ENCODE peak calls at places on chromosomes 2 and 18, in eight cellular contexts. One of them, this sample, is unnamed.

GRCh38 chr2:217420868-217421267 is 561.0 kb upstream of the TNP1 start:
- DNase-seq in stomach: no peak
- DNase-seq in sigmoid colon: no peak
- DNase-seq in esophagus muscularis mucosa: peak
- DNase-seq in HCT116: no peak
- DNase-seq in endothelial cell of umbilical vein: no peak
- DNase-seq in suprapubic skin: no peak
- DNase-seq in breast epithelium: no peak
- DNase-seq in this sample: no peak

GRCh38 chr18:48815581-48816324 is 135.0 kb downstream of the SMAD7 start:
- DNase-seq in suprapubic skin: peak
- DNase-seq in esophagus muscularis mucosa: no peak
- DNase-seq in endothelial cell of umbilical vein: no peak
- DNase-seq in stomach: no peak
- DNase-seq in sigmoid colon: peak
- DNase-seq in HCT116: no peak
- DNase-seq in breast epithelium: no peak
- DNase-seq in this sample: no peak

GRCh38 chr2:204749319-204749718 is 204.0 kb downstream of the PARD3B start:
- DNase-seq in HCT116: no peak
- DNase-seq in stomach: no peak
- DNase-seq in suprapubic skin: no peak
- DNase-seq in sigmoid colon: no peak
- DNase-seq in breast epithelium: no peak
- DNase-seq in endothelial cell of umbilical vein: no peak
- DNase-seq in esophagus muscularis mucosa: no peak
- DNase-seq in this sample: no peak

GRCh38 chr18:26549103-26549485 is 741 bp upstream of the KCTD1 start:
- DNase-seq in endothelial cell of umbilical vein: peak
- DNase-seq in esophagus muscularis mucosa: no peak
- DNase-seq in suprapubic skin: peak
- DNase-seq in HCT116: no peak
- DNase-seq in sigmoid colon: peak
- DNase-seq in stomach: peak
- DNase-seq in breast epithelium: no peak
- DNase-seq in this sample: no peak

GRCh38 chr2:31945572-31945935 is 65.3 kb downstream of the MEMO1 start:
- DNase-seq in HCT116: no peak
- DNase-seq in esophagus muscularis mucosa: no peak
- DNase-seq in suprapubic skin: no peak
- DNase-seq in stomach: no peak
- DNase-seq in sigmoid colon: no peak
- DNase-seq in endothelial cell of umbilical vein: peak
- DNase-seq in breast epithelium: no peak
- DNase-seq in this sample: no peak

GRCh38 chr2:120595739-120596138 is 139.9 kb upstream of the GLI2 start:
- DNase-seq in esophagus muscularis mucosa: no peak
- DNase-seq in breast epithelium: no peak
- DNase-seq in sigmoid colon: no peak
- DNase-seq in endothelial cell of umbilical vein: no peak
- DNase-seq in stomach: no peak
- DNase-seq in suprapubic skin: no peak
- DNase-seq in HCT116: no peak
- DNase-seq in this sample: no peak

GRCh38 chr18:36786686-36787085 is 42.1 kb downstream of the TPGS2 start:
- DNase-seq in HCT116: no peak
- DNase-seq in endothelial cell of umbilical vein: peak
- DNase-seq in suprapubic skin: peak
- DNase-seq in esophagus muscularis mucosa: no peak
- DNase-seq in stomach: no peak
- DNase-seq in sigmoid colon: peak
- DNase-seq in breast epithelium: no peak
- DNase-seq in this sample: no peak

GRCh38 chr2:212330263-212330662 is 208.3 kb downstream of the ERBB4 start:
- DNase-seq in suprapubic skin: no peak
- DNase-seq in stomach: peak
- DNase-seq in HCT116: no peak
- DNase-seq in endothelial cell of umbilical vein: no peak
- DNase-seq in esophagus muscularis mucosa: no peak
- DNase-seq in breast epithelium: no peak
- DNase-seq in sigmoid colon: peak
- DNase-seq in this sample: no peak

GRCh38 chr2:71608034-71608433 is 154.7 kb downstream of the DYSF start:
- DNase-seq in endothelial cell of umbilical vein: no peak
- DNase-seq in stomach: peak
- DNase-seq in HCT116: no peak
- DNase-seq in suprapubic skin: peak
- DNase-seq in sigmoid colon: peak
- DNase-seq in esophagus muscularis mucosa: no peak
- DNase-seq in breast epithelium: peak
- DNase-seq in this sample: no peak

GRCh38 chr2:102262218-102263129 is 48.9 kb upstream of the IL1RL1 start:
- DNase-seq in suprapubic skin: no peak
- DNase-seq in sigmoid colon: no peak
- DNase-seq in HCT116: no peak
- DNase-seq in esophagus muscularis mucosa: peak
- DNase-seq in breast epithelium: no peak
- DNase-seq in endothelial cell of umbilical vein: no peak
- DNase-seq in stomach: no peak
- DNase-seq in this sample: no peak

GRCh38 chr2:131493199-131494018 is 1.2 kb upstream of the MZT2A start:
- DNase-seq in breast epithelium: no peak
- DNase-seq in esophagus muscularis mucosa: no peak
- DNase-seq in sigmoid colon: no peak
- DNase-seq in suprapubic skin: no peak
- DNase-seq in endothelial cell of umbilical vein: peak
- DNase-seq in stomach: no peak
- DNase-seq in HCT116: no peak
- DNase-seq in this sample: no peak

DNA sequence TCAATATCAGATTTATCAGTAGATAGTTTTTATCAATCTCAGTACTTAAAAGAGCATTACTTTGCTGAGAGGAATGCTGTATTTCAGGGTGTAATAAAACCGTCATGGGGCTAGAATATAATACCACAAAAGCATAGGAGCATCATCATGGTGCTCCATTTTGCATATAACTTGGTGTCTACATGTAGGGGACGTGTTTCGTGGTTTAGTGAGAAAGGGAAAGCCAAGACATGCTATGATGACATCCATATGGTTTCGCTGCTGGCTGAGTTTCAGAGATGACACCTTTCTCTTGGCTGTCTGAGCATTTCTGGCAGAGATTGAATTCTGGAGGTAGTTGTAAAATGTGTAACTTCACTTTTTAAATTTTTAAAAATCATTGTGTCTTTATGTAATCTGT is 32.4 kb downstream of the WDR43 start:
- DNase-seq in stomach: no peak
- DNase-seq in esophagus muscularis mucosa: no peak
- DNase-seq in endothelial cell of umbilical vein: no peak
- DNase-seq in HCT116: no peak
- DNase-seq in breast epithelium: no peak
- DNase-seq in sigmoid colon: no peak
- DNase-seq in suprapubic skin: no peak
- DNase-seq in this sample: no peak
- TF ChIP-seq POLR2A in stomach: no peak
- TF ChIP-seq POLR2A in esophagus muscularis mucosa: no peak
- TF ChIP-seq POLR2A in endothelial cell of umbilical vein: no peak
- TF ChIP-seq POLR2A in HCT116: no peak
- TF ChIP-seq POLR2A in breast epithelium: no peak
- TF ChIP-seq POLR2A in sigmoid colon: no peak
- TF ChIP-seq POLR2A in suprapubic skin: no peak
- TF ChIP-seq POLR2A in this sample: peak

GRCh38 chr2:237982039-237982725 is 15.4 kb downstream of the UBE2F start:
- DNase-seq in HCT116: no peak
- DNase-seq in stomach: no peak
- DNase-seq in esophagus muscularis mucosa: no peak
- DNase-seq in breast epithelium: no peak
- DNase-seq in sigmoid colon: no peak
- DNase-seq in endothelial cell of umbilical vein: no peak
- DNase-seq in suprapubic skin: no peak
- DNase-seq in this sample: no peak

GRCh38 chr2:237980087-237980486 is 13.3 kb downstream of the UBE2F start:
- DNase-seq in sigmoid colon: no peak
- DNase-seq in breast epithelium: no peak
- DNase-seq in stomach: no peak
- DNase-seq in HCT116: no peak
- DNase-seq in suprapubic skin: no peak
- DNase-seq in esophagus muscularis mucosa: no peak
- DNase-seq in endothelial cell of umbilical vein: peak
- DNase-seq in this sample: no peak

GRCh38 chr2:237979331-237979730 is 12.5 kb downstream of the UBE2F start:
- DNase-seq in endothelial cell of umbilical vein: no peak
- DNase-seq in HCT116: no peak
- DNase-seq in stomach: no peak
- DNase-seq in breast epithelium: no peak
- DNase-seq in sigmoid colon: no peak
- DNase-seq in esophagus muscularis mucosa: no peak
- DNase-seq in suprapubic skin: no peak
- DNase-seq in this sample: no peak

GRCh38 chr2:237978058-237978712 is 11.4 kb downstream of the UBE2F start:
- DNase-seq in stomach: peak
- DNase-seq in breast epithelium: no peak
- DNase-seq in HCT116: no peak
- DNase-seq in sigmoid colon: peak
- DNase-seq in suprapubic skin: no peak
- DNase-seq in esophagus muscularis mucosa: no peak
- DNase-seq in endothelial cell of umbilical vein: no peak
- DNase-seq in this sample: no peak

GRCh38 chr2:237980751-237981150 is 13.9 kb downstream of the UBE2F start:
- DNase-seq in esophagus muscularis mucosa: no peak
- DNase-seq in endothelial cell of umbilical vein: no peak
- DNase-seq in HCT116: no peak
- DNase-seq in sigmoid colon: no peak
- DNase-seq in stomach: no peak
- DNase-seq in suprapubic skin: no peak
- DNase-seq in breast epithelium: no peak
- DNase-seq in this sample: no peak
- TF ChIP-seq POLR2AphosphoS5 in esophagus muscularis mucosa: no peak
- TF ChIP-seq POLR2AphosphoS5 in endothelial cell of umbilical vein: no peak
- TF ChIP-seq POLR2AphosphoS5 in HCT116: no peak
- TF ChIP-seq POLR2AphosphoS5 in sigmoid colon: no peak
- TF ChIP-seq POLR2AphosphoS5 in stomach: no peak
- TF ChIP-seq POLR2AphosphoS5 in suprapubic skin: no peak
- TF ChIP-seq POLR2AphosphoS5 in breast epithelium: no peak
- TF ChIP-seq POLR2AphosphoS5 in this sample: no peak

DNA sequence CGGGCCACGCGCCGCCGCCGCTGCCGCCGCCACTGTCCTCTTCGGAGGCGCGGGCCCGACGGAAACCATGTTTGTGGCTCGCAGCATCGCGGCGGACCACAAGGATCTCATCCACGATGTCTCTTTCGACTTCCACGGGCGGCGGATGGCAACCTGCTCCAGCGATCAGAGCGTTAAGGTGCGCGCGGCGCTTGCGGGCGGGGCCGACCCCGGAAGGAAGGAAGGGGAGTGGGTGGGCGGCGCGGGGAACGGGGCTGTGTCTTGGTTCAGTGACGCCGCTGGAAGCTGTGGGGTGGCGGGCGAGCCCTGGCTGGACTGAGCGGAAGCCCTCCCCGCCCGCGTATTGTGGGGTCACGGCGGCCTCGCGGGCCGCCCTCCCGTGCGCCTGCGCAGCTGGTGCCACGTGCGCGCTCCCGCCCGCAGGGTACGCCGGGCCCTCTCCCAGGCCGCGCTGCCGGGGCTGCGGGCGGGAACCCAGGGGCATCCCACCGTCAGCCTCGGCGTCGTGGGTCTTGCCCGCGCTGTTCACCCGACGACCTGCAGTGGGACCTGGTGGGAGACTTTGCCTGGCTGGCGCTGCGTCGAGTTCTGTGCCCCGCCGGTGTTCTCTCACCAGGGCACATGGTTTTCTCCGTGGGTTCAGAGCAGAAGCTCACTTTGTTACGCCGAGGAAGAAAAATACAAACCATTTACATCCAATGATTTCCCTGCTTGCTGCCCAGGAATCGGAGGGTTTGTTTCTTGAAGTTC is 419 bp downstream of the SEH1L start:
- DNase-seq in suprapubic skin: peak
- DNase-seq in breast epithelium: peak
- DNase-seq in HCT116: peak
- DNase-seq in stomach: peak
- DNase-seq in sigmoid colon: peak
- DNase-seq in esophagus muscularis mucosa: peak
- DNase-seq in endothelial cell of umbilical vein: peak
- DNase-seq in this sample: peak
- TF ChIP-seq POLR2A in suprapubic skin: peak
- TF ChIP-seq POLR2A in breast epithelium: peak
- TF ChIP-seq POLR2A in HCT116: no peak
- TF ChIP-seq POLR2A in stomach: no peak
- TF ChIP-seq POLR2A in sigmoid colon: peak
- TF ChIP-seq POLR2A in esophagus muscularis mucosa: peak
- TF ChIP-seq POLR2A in endothelial cell of umbilical vein: peak
- TF ChIP-seq POLR2A in this sample: peak

DNA sequence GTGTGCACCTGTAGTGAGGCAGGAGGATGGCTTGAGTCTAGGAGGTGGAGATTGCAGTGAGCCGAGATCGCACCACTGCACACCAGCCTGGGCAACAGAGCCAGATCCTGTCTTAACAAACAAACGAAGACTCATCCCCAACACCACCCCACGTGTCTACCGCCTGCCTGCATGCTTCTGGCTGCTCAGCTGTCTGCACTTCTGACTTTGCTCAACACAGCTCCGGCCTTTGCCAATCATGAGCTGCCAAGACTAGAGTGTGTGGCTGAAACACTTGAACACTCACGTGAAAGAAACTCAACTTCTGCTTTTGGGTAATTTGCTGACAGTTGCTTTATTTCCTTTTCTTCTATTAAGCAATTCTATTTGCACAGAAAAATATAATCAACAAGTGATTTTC is 32.1 kb upstream of the SP3 start:
- DNase-seq in endothelial cell of umbilical vein: no peak
- DNase-seq in stomach: peak
- DNase-seq in esophagus muscularis mucosa: peak
- DNase-seq in breast epithelium: peak
- DNase-seq in suprapubic skin: peak
- DNase-seq in sigmoid colon: peak
- DNase-seq in HCT116: no peak
- DNase-seq in this sample: no peak
- TF ChIP-seq POLR2AphosphoS5 in endothelial cell of umbilical vein: no peak
- TF ChIP-seq POLR2AphosphoS5 in stomach: peak
- TF ChIP-seq POLR2AphosphoS5 in esophagus muscularis mucosa: peak
- TF ChIP-seq POLR2AphosphoS5 in breast epithelium: peak
- TF ChIP-seq POLR2AphosphoS5 in suprapubic skin: peak
- TF ChIP-seq POLR2AphosphoS5 in sigmoid colon: peak
- TF ChIP-seq POLR2AphosphoS5 in HCT116: no peak
- TF ChIP-seq POLR2AphosphoS5 in this sample: no peak

This sample was measured in GM12892.